ENCODE peak calls at places on chromosome 11, in four cellular contexts. H is cardiac fibroblast, G is fibroblast of pulmonary artery, D is HCT116. V is an unnamed sample.

GRCh38 chr11:72321381-72321996 is 77.5 kb upstream of the PHOX2A start:
- DNase-seq in H (peak; percentile 55), G (peak; percentile 29), D (no peak), V (no peak)

GRCh38 chr11:86610559-86611341 is 61.7 kb downstream of the ME3 start:
- DNase-seq in H (no peak), G (no peak), D (no peak), V (no peak)

GRCh38 chr11:13666708-13667107 is 1.8 kb upstream of the FAR1 start:
- DNase-seq in H (no peak), G (no peak), D (no peak), V (no peak)

GRCh38 chr11:64884019-64884418 is 5.6 kb upstream of the EHD1 start:
- DNase-seq in H (no peak), G (no peak), D (no peak), V (no peak)

GRCh38 chr11:68839054-68839865 is 2.5 kb downstream of the CPT1A start:
- DNase-seq in H (peak; percentile 89), G (peak; percentile 93), D (peak; percentile 69), V (peak; percentile 99)

GRCh38 chr11:117195208-117195607 is 4.0 kb upstream of the TAGLN start:
- DNase-seq in H (no peak), G (no peak), D (no peak), V (no peak)

GRCh38 chr11:111454561-111455192 is 57.5 kb downstream of the BTG4 start:
- DNase-seq in H (peak; percentile 64), G (peak; percentile 60), D (no peak), V (peak; percentile 79)

GRCh38 chr11:67356867-67357561 is 3.7 kb upstream of the POLD4 start:
- DNase-seq in H (peak; percentile 84), G (peak; percentile 85), D (no peak), V (peak; percentile 73)

GRCh38 chr11:67584205-67584880 is 731 bp downstream of the GSTP1 start:
- DNase-seq in H (peak; percentile 52), G (peak; percentile 60), D (no peak), V (peak; percentile 61)

GRCh38 chr11:104995001-104995408 is 26.6 kb upstream of the CASP4 start:
- DNase-seq in H (no peak), G (no peak), D (no peak), V (peak; percentile 23)

GRCh38 chr11:31649567-31649966 is 140.0 kb downstream of the ELP4 start:
- DNase-seq in H (no peak), G (no peak), D (no peak), V (no peak)

GRCh38 chr11:129321076-129321475 is 54.6 kb upstream of the BARX2 start:
- DNase-seq in H (no peak), G (no peak), D (no peak), V (no peak)

GRCh38 chr11:2488004-2488403 is 43.2 kb downstream of the KCNQ1 start:
- DNase-seq in H (no peak), G (no peak), D (no peak), V (no peak)

GRCh38 chr11:26958650-26959049 is 35.3 kb upstream of the FIBIN start:
- DNase-seq in H (no peak), G (no peak), D (no peak), V (no peak)

GRCh38 chr11:65078786-65079342 is 5.0 kb downstream of the CDCA5 start:
- DNase-seq in H (no peak), G (no peak), D (no peak), V (no peak)

GRCh38 chr11:830295-831131 is 2.2 kb upstream of the CD151 start:
- DNase-seq in H (no peak), G (peak; percentile 57), D (no peak), V (peak; percentile 90)

GRCh38 chr11:7955191-7955590 is 10.1 kb downstream of the NLRP10 start:
- DNase-seq in H (no peak), G (no peak), D (no peak), V (no peak)

GRCh38 chr11:86740628-86741488 is 59.5 kb upstream of the PRSS23 start:
- DNase-seq in H (peak; percentile 99), G (peak; percentile 98), D (peak; percentile 89), V (no peak)

GRCh38 chr11:68643576-68643975 is 40.8 kb upstream of the GAL start:
- DNase-seq in H (peak; percentile 20), G (peak; percentile 36), D (peak; percentile 8), V (no peak)

GRCh38 chr11:130609121-130610035 is 160.9 kb downstream of the ADAMTS15 start:
- DNase-seq in H (peak; percentile 84), G (peak; percentile 79), D (no peak), V (no peak)

GRCh38 chr11:34915136-34916013 is 804 bp downstream of the APIP start:
- DNase-seq in H (peak; percentile 47), G (peak; percentile 51), D (no peak), V (no peak)

GRCh38 chr11:2665747-2666710 is 33.8 kb downstream of the KCNQ1OT1 start:
- DNase-seq in H (no peak), G (no peak), D (no peak), V (no peak)

DNA sequence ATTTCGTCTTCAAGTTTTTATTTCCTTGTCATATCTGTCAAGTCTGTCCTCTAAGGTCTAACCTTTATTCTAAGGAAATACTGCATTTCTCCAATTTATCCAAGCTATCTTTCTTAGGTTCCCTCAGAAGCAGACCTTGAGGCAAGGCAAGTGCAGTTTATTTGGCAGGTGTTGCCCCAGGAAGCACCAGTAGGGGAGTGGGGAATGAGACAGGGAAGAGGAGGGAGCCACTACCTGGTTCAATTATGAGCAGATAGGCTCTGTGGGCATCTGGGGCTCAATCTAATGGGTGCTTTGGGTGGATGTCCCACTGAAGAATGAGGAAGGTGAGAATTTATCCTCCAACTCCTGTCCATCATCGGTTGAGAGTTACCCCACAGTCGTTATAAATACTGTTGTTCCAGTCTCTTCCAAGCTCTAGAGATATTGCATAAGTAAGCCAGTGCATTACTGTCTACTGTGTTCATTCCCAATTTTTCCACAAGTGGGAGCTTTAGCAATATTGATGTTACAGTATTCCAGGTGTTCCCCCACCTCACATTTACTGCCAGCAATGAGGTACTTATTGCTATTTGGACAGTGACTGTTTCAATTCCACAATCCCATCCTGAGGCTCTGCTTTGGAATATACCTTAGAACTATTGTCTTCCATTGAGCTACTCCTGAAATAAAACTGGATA is 154.9 kb upstream of the CEP126 start:
- DNase-seq in H (peak; percentile 10), G (peak; percentile 7), D (peak; percentile 40), V (no peak)
- TF ChIP-seq CTCF in H (no peak), G (peak; percentile 23), D (peak; percentile 41), V (no peak)

DNA sequence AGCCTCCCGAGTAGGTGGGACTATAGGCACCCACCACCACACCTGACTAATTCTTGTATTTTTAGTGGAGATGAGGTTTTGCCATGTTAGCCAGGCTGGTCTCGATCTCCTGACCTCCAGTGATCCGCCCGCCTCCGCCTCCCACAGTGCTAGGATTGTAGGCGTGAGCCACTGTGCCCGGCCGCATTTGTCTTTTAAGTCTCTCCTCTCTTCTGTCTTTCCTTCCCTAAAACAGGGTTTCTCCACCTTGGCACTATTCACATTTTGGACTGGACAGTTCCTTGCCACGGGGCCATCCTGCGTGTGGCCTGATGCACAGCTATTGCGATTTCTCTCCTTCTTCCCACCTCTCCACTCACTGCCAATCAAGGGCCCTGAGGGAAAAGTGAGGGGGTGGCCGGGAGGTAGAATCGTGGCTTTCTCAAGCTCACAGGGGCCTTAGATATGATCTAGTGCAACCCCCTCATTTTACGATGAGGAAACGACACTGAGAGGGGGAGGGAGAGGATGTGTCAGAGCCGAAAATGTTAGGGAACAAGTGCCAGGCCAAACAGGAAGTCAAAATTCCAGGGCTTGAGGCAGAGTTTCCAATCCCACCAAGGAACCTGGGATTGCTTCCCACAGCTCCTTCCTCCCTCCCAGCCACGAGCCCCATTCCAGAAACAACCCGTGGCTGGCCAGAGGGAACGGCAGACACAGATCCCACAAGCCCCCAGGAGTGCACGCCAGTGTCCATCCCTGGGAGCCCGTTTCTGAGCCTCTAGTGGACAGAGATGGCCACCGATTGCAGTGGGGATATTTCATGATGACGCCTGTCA is 21.2 kb downstream of the SCGB1A1 start:
- DNase-seq in H (peak; percentile 38), G (peak; percentile 74), D (no peak), V (no peak)
- TF ChIP-seq CTCF in H (peak; percentile 24), G (no peak), D (no peak), V (no peak)

GRCh38 chr11:75721852-75722668 is 4.4 kb downstream of the MOGAT2 start:
- DNase-seq in H (no peak), G (no peak), D (no peak), V (no peak)
- TF ChIP-seq CTCF in H (no peak), G (no peak), D (no peak), V (no peak)

DNA sequence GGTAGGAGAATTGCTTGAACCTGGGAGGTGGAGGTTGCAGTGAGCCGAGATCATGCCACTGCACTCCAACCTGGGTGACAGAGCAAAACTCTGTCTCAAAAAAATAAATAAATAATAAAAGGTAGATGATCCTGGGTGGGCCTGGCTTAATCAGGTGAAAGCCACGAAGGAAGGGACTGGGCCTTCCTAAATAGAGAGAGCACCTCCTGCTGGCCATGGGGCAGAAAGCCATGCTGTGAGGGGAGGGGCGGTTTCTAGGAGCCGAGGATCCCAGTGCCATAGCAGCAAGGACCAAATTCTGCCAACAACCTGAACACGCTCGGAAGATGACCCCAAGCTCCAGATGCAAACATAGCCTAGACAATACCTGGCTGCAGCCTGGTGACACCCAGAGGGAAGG is 24.5 kb upstream of the DGKZ start:
- DNase-seq in H (peak; percentile 56), G (peak; percentile 35), D (peak; percentile 45), V (no peak)
- TF ChIP-seq CTCF in H (peak; percentile 64), G (peak; percentile 46), D (peak; percentile 86), V (no peak)

GRCh38 chr11:59182457-59183151 is 10.7 kb downstream of the DTX4 start:
- DNase-seq in H (no peak), G (no peak), D (no peak), V (no peak)
- TF ChIP-seq CTCF in H (peak; percentile 13), G (peak; percentile 12), D (peak; percentile 78), V (peak; percentile 12)

DNA sequence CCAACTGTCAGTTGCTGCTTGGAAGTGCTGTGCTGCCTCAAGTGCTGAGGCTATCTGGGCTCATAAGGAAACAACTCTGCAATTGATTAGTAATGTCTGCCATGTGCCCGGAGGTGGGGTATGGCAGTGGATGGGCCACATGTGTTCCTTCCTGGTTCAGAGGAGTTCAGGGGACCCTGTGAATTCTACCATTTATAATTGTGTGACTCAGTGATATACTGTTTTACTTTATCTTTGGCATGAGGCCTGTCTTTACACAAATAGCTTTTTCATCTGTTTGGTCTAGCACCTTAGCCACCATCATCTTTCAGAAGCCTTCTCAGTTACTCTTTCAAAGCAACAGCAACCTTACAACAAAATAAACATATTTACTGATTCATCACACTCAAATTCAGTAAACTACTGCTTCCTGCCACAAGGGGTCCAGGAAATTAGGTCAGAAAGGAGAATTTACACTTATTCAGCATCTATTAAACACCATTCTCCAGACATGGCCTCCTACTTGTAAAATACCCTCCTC is 20.9 kb downstream of the DKK3 start:
- DNase-seq in H (peak; percentile 64), G (peak; percentile 59), D (no peak), V (no peak)
- TF ChIP-seq CTCF in H (peak; percentile 52), G (peak; percentile 52), D (peak; percentile 41), V (peak; percentile 35)

DNA sequence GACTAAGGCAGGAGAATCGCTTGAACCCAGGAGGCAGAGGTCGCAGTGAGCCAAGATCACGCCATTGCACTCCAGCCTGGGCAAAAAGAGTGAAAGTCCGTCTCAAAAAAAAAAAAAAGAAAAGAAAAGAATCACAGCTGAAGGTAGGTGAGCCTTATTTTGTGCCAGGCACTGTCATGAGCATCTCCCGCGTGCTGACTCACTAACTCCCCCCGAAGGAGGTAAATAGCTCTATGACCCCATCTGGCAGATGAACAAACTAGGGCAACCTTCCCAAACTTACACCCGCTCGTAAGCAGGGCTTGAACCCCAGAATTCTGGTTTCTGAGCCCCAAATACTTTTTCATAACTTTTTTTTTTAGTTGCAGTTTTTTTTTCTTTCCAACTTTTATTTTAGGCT is 60.3 kb downstream of the ANO1 start:
- DNase-seq in H (no peak), G (no peak), D (no peak), V (no peak)
- TF ChIP-seq CTCF in H (no peak), G (no peak), D (no peak), V (no peak)

V was measured in nephron progenitor cell.